ENCODE peak calls at places on chromosomes 7 and 10, in six cellular contexts. D is kidney, W is HCT116, C is neuronal stem cell, O is GM23248, V is OCI-LY7. M is an unnamed sample.

GRCh38 chr7:135774284-135774683 is 25.7 kb upstream of the FAM180A start:
- DNase-seq in D (no peak), O (peak), V (no peak), W (no peak), C (no peak), M (no peak)

GRCh38 chr10:11616021-11616420 is 4.6 kb upstream of the USP6NL start:
- DNase-seq in W (no peak), C (no peak), V (no peak), O (peak), D (no peak), M (no peak)

GRCh38 chr10:31028076-31028475 is 3.6 kb downstream of the ZNF438 start:
- DNase-seq in C (no peak), O (peak), W (no peak), D (no peak), V (no peak), M (no peak)

GRCh38 chr10:6162589-6163356 is 40.0 kb upstream of the PFKFB3 start:
- DNase-seq in W (no peak), C (no peak), D (no peak), V (no peak), O (peak), M (no peak)

GRCh38 chr10:30098624-30099023 is 39.2 kb upstream of the JCAD start:
- DNase-seq in C (no peak), O (peak), D (no peak), W (no peak), V (no peak), M (no peak)

GRCh38 chr10:114489521-114490310 is 85.4 kb upstream of the AFAP1L2 start:
- DNase-seq in O (no peak), W (peak), C (peak), V (peak), D (no peak), M (no peak)

GRCh38 chr10:132511692-132512442 is 25.7 kb upstream of the INPP5A start:
- DNase-seq in D (no peak), W (no peak), V (no peak), C (no peak), O (no peak), M (no peak)

GRCh38 chr7:91310829-91311460 is 46.7 kb downstream of the FZD1 start:
- DNase-seq in O (peak), C (no peak), W (no peak), V (no peak), D (no peak), M (no peak)

GRCh38 chr7:138752568-138753518 is 45.0 kb upstream of the TMEM213 start:
- DNase-seq in V (peak), O (peak), W (peak), C (no peak), D (peak), M (peak)

DNA sequence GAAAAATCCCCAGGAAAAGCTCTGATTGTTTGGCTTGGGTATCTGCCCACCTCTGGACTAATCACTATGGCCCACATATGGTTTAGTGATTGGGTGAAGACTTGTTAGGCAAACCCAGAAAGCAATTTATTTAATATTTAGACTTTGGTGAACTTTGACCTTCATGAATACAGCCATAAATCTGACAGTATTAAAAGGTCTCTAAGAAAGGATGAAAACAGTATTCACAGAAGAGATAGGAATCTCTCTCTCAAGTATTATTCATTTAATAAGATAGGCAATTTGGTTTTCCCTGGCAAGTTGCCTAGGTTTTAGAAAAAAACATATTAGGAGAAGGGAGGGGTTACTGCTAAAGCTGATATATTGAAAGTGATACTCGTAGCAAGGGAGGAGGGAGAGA is 57.0 kb downstream of the LSMEM1 start:
- DNase-seq in W (no peak), V (no peak), O (no peak), D (no peak), C (no peak), M (peak)
- H3K27ac ChIP-seq in W (no peak), V (no peak), O (no peak), D (no peak), C (no peak), M (no peak)

GRCh38 chr7:74023037-74023436 is 4.9 kb upstream of the ELN start:
- DNase-seq in W (no peak), O (peak), D (peak), V (no peak), C (no peak), M (no peak)

GRCh38 chr7:74023786-74024185 is 4.2 kb upstream of the ELN start:
- DNase-seq in V (no peak), W (no peak), C (no peak), D (peak), O (no peak), M (no peak)

GRCh38 chr7:74020396-74020795 is 7.6 kb upstream of the ELN start:
- DNase-seq in W (no peak), O (no peak), V (no peak), D (no peak), C (no peak), M (no peak)

GRCh38 chr7:74021546-74022320 is 6.2 kb upstream of the ELN start:
- DNase-seq in V (no peak), O (no peak), C (no peak), D (no peak), W (no peak), M (no peak)

GRCh38 chr7:74022507-74022906 is 5.5 kb upstream of the ELN start:
- DNase-seq in V (no peak), W (no peak), O (peak), D (no peak), C (no peak), M (no peak)
- H3K4me3 ChIP-seq in V (no peak), W (no peak), O (no peak), D (no peak), C (no peak), M (no peak)

GRCh38 chr10:97178074-97178473 is 7.7 kb downstream of the SLIT1 start:
- DNase-seq in O (no peak), W (no peak), D (no peak), V (no peak), C (no peak), M (no peak)
- H3K27ac ChIP-seq in O (no peak), W (no peak), D (no peak), V (no peak), C (no peak), M (no peak)

DNA sequence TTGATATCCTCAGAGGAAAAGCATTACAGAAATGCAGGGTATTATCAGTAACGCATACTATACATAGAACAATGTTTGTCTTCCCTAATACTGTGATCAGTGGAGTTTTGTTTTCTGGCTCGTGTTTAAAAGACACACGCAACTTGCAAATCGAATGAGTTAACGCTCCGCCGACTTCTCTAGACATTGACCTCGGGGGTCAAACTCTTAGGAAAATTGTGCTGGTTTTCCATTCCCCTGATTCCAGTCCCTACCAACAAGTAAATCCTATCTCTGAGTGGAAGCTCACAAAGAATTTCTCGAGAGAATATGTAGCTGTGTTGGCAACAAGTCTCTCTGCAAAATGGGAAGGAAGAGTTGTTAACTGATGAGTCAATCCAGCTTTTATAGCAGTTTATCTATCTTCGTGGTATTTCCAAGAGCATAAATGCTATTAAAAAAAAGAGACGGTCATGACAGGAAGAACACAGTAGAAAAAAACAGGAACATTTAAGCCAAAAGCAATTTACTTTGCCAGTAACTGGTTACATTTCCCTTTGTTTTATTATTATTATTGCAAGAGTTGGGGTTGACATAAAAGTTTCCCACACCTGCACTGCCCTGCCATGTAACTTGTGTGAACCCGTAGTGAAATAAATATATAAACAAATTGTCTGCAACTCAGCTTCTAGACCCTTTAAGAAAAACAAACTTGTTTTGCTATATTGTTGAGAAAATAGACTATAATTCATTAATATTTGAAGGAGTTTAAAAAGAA is 144.4 kb downstream of the ARID5B start:
- DNase-seq in C (peak), D (no peak), W (no peak), O (peak), V (peak), M (peak)
- H3K4me3 ChIP-seq in C (no peak), D (peak), W (no peak), O (peak), V (peak), M (peak)

DNA sequence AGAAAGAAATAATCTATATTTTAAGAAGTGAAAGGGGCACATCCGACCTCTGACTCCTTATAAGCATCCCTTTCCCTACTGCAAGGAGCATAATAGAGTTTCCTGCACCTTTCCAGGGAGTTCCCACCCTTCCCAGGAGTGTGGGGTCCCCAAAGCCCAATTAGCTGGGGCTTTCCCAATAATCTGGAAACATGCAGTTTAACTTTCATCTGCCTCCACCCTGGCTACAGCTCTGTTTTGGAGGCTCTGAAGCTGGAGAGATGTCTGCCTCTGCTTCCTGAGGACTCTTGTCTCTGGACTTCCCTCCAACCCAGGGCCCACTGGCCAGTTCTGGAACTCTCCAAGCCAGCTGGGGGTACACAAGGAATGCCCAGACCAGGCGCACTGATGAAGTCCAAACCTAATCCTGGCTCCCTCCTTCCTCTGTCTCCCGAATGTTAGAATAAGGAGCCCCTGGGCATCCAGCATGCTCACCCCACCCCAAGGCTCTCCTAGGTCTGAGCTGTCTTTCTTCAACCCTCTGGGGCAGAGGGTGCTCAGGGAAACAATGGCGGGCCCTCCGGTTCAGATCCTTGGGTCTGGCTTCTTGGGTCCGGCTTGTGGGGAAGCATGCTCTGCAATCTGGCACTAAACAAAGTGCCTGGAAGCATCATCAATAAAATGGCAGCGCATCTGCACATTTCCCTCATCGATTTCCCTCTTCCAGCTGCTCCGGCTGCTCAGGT is 13.4 kb downstream of the HOXA4 start:
- DNase-seq in C (no peak), V (no peak), O (no peak), D (peak), W (no peak), M (no peak)
- H3K27ac ChIP-seq in C (no peak), V (no peak), O (no peak), D (peak), W (no peak), M (no peak)

M was measured in MM.1S.